ENCODE peak calls at places on chromosomes 13 and 19, in seven cellular contexts. One of them, this sample, is unnamed.

GRCh38 chr19:49983645-49984229 is 22.8 kb upstream of the SIGLEC11 start:
- DNase-seq in CD4-positive, alpha-beta T cell: peak; percentile 68
- DNase-seq in GM10248: peak; percentile 80
- DNase-seq in NB4: peak; percentile 79
- DNase-seq in adrenal gland: peak; percentile 77
- DNase-seq in cardiac fibroblast: peak; percentile 48
- DNase-seq in B cell: peak; percentile 67
- DNase-seq in this sample: peak; percentile 70

GRCh38 chr13:43269037-43269476 is 245.7 kb downstream of the DNAJC15 start:
- DNase-seq in CD4-positive, alpha-beta T cell: no peak
- DNase-seq in B cell: no peak
- DNase-seq in adrenal gland: no peak
- DNase-seq in cardiac fibroblast: peak; percentile 94
- DNase-seq in GM10248: no peak
- DNase-seq in NB4: no peak
- DNase-seq in this sample: no peak

GRCh38 chr19:50723069-50723468 is at the start of gene CLEC11A:
- DNase-seq in CD4-positive, alpha-beta T cell: no peak
- DNase-seq in cardiac fibroblast: peak; percentile 61
- DNase-seq in adrenal gland: no peak
- DNase-seq in B cell: peak; percentile 10
- DNase-seq in GM10248: no peak
- DNase-seq in NB4: peak; percentile 95
- DNase-seq in this sample: no peak

GRCh38 chr13:112689498-112690241 is at the start of gene ATP11A:
- DNase-seq in NB4: peak; percentile 94
- DNase-seq in GM10248: peak; percentile 95
- DNase-seq in B cell: peak; percentile 92
- DNase-seq in CD4-positive, alpha-beta T cell: peak; percentile 70
- DNase-seq in adrenal gland: peak; percentile 95
- DNase-seq in cardiac fibroblast: peak; percentile 88
- DNase-seq in this sample: peak; percentile 99

GRCh38 chr19:57803594-57804325 is 11.0 kb downstream of the ZNF552 start:
- DNase-seq in B cell: no peak
- DNase-seq in adrenal gland: no peak
- DNase-seq in cardiac fibroblast: peak; percentile 76
- DNase-seq in GM10248: no peak
- DNase-seq in CD4-positive, alpha-beta T cell: no peak
- DNase-seq in NB4: no peak
- DNase-seq in this sample: no peak

GRCh38 chr19:54453921-54454780 is 5.2 kb downstream of the LENG8 start:
- DNase-seq in GM10248: no peak
- DNase-seq in NB4: no peak
- DNase-seq in adrenal gland: no peak
- DNase-seq in cardiac fibroblast: no peak
- DNase-seq in CD4-positive, alpha-beta T cell: no peak
- DNase-seq in B cell: no peak
- DNase-seq in this sample: no peak

GRCh38 chr13:59746291-59746962 is 417.3 kb downstream of the DIAPH3 start:
- DNase-seq in CD4-positive, alpha-beta T cell: no peak
- DNase-seq in B cell: no peak
- DNase-seq in GM10248: no peak
- DNase-seq in NB4: no peak
- DNase-seq in cardiac fibroblast: peak; percentile 75
- DNase-seq in adrenal gland: no peak
- DNase-seq in this sample: no peak

GRCh38 chr19:5520501-5520900 is 47.3 kb downstream of the TINCR start:
- DNase-seq in B cell: no peak
- DNase-seq in GM10248: no peak
- DNase-seq in NB4: no peak
- DNase-seq in CD4-positive, alpha-beta T cell: no peak
- DNase-seq in adrenal gland: no peak
- DNase-seq in cardiac fibroblast: no peak
- DNase-seq in this sample: no peak

GRCh38 chr13:78197231-78197630 is 278.6 kb upstream of the EDNRB start:
- DNase-seq in adrenal gland: no peak
- DNase-seq in cardiac fibroblast: peak; percentile 29
- DNase-seq in CD4-positive, alpha-beta T cell: no peak
- DNase-seq in GM10248: no peak
- DNase-seq in B cell: no peak
- DNase-seq in NB4: no peak
- DNase-seq in this sample: no peak

GRCh38 chr19:2475702-2476450 is at the start of gene GADD45B:
- DNase-seq in adrenal gland: peak; percentile 98
- DNase-seq in cardiac fibroblast: peak; percentile 99
- DNase-seq in GM10248: peak; percentile 98
- DNase-seq in B cell: peak; percentile 99
- DNase-seq in NB4: peak; percentile 94
- DNase-seq in CD4-positive, alpha-beta T cell: peak; percentile 97
- DNase-seq in this sample: peak; percentile 99
- TF ChIP-seq CTCF in adrenal gland: no peak
- TF ChIP-seq CTCF in cardiac fibroblast: no peak
- TF ChIP-seq CTCF in GM10248: no peak
- TF ChIP-seq CTCF in B cell: no peak
- TF ChIP-seq CTCF in NB4: no peak
- TF ChIP-seq CTCF in CD4-positive, alpha-beta T cell: no peak
- TF ChIP-seq CTCF in this sample: no peak

DNA sequence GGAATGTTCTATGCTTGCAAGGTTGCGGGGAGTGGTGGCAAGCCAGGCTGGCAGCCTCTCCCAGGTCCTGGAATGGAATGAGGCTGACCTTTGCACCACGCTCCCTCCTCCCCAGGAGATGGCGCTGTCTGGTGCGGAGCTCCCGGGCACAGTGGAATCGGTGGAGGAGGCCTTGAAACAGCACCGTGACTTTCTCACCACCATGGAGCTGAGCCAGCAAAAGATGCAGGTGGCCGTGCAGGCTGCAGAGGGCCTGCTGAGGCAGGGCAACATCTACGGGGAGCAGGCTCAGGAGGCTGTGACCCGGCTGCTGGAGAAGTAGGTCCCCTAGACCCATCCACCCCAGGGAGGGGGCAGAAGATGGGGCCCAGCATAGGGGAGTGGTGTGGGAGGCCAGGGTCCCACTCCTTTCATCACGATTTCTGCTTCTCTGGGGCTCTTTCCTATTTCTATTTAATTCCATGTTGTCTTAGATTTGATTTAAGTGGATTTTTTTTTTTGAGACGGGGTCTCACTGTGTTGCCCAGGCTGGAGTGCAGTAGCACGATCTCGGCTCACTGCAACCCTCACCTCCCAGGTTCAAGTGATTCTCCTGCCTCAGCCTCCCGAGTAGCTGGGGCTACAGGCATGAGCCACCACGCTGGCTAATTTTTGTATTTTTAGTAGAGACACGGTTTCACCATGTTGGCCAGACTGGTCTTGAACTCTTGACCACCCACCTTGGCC is 53.2 kb upstream of the SHKBP1 start:
- DNase-seq in GM10248: peak; percentile 68
- DNase-seq in adrenal gland: peak; percentile 69
- DNase-seq in NB4: peak; percentile 67
- DNase-seq in B cell: no peak
- DNase-seq in CD4-positive, alpha-beta T cell: no peak
- DNase-seq in cardiac fibroblast: peak; percentile 67
- DNase-seq in this sample: peak; percentile 74
- TF ChIP-seq CTCF in GM10248: peak; percentile 73
- TF ChIP-seq CTCF in adrenal gland: peak; percentile 54
- TF ChIP-seq CTCF in NB4: peak; percentile 64
- TF ChIP-seq CTCF in B cell: no peak
- TF ChIP-seq CTCF in CD4-positive, alpha-beta T cell: no peak
- TF ChIP-seq CTCF in cardiac fibroblast: peak; percentile 85
- TF ChIP-seq CTCF in this sample: peak; percentile 65

GRCh38 chr13:35855531-35856019 is 275.6 kb downstream of the DCLK1 start:
- DNase-seq in cardiac fibroblast: peak; percentile 26
- DNase-seq in B cell: no peak
- DNase-seq in NB4: no peak
- DNase-seq in GM10248: no peak
- DNase-seq in CD4-positive, alpha-beta T cell: no peak
- DNase-seq in adrenal gland: no peak
- DNase-seq in this sample: no peak
- TF ChIP-seq CTCF in cardiac fibroblast: no peak
- TF ChIP-seq CTCF in B cell: no peak
- TF ChIP-seq CTCF in NB4: no peak
- TF ChIP-seq CTCF in GM10248: no peak
- TF ChIP-seq CTCF in CD4-positive, alpha-beta T cell: no peak
- TF ChIP-seq CTCF in adrenal gland: no peak
- TF ChIP-seq CTCF in this sample: no peak

GRCh38 chr13:111153977-111154332 is 38.8 kb downstream of the ARHGEF7 start:
- DNase-seq in adrenal gland: peak; percentile 56
- DNase-seq in NB4: no peak
- DNase-seq in B cell: peak; percentile 68
- DNase-seq in GM10248: peak; percentile 45
- DNase-seq in CD4-positive, alpha-beta T cell: no peak
- DNase-seq in cardiac fibroblast: peak; percentile 52
- DNase-seq in this sample: peak; percentile 60
- TF ChIP-seq CTCF in adrenal gland: no peak
- TF ChIP-seq CTCF in NB4: no peak
- TF ChIP-seq CTCF in B cell: peak; percentile 35
- TF ChIP-seq CTCF in GM10248: peak; percentile 7
- TF ChIP-seq CTCF in CD4-positive, alpha-beta T cell: peak; percentile 29
- TF ChIP-seq CTCF in cardiac fibroblast: peak; percentile 27
- TF ChIP-seq CTCF in this sample: no peak

GRCh38 chr13:70375718-70376117 is 267.5 kb upstream of the KLHL1 start:
- DNase-seq in CD4-positive, alpha-beta T cell: no peak
- DNase-seq in B cell: no peak
- DNase-seq in GM10248: no peak
- DNase-seq in cardiac fibroblast: no peak
- DNase-seq in NB4: no peak
- DNase-seq in adrenal gland: no peak
- DNase-seq in this sample: no peak
- TF ChIP-seq CTCF in CD4-positive, alpha-beta T cell: no peak
- TF ChIP-seq CTCF in B cell: no peak
- TF ChIP-seq CTCF in GM10248: no peak
- TF ChIP-seq CTCF in cardiac fibroblast: no peak
- TF ChIP-seq CTCF in NB4: no peak
- TF ChIP-seq CTCF in adrenal gland: no peak
- TF ChIP-seq CTCF in this sample: no peak

DNA sequence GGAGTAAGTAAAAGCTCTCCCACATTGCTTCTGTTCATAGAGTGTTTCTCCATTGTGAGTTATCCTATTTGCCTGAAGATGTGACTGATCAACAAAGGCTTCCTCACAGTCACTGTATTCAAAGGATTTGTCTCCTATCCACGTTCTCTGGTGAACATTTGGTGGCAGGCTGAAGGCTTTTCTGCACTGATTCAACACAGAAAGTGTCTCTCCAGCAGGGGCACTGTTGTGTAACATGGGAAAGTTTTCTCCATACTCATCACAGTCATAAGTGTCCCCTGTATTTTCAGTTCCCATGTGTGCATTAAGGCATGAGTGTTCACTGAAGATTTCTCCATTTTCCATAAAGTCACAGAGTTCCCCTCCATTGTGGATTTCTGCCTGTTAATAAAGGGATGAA is 17.6 kb downstream of the ZNF121 start:
- DNase-seq in CD4-positive, alpha-beta T cell: no peak
- DNase-seq in adrenal gland: no peak
- DNase-seq in GM10248: no peak
- DNase-seq in NB4: peak; percentile 54
- DNase-seq in cardiac fibroblast: no peak
- DNase-seq in B cell: no peak
- DNase-seq in this sample: no peak
- TF ChIP-seq CTCF in CD4-positive, alpha-beta T cell: no peak
- TF ChIP-seq CTCF in adrenal gland: no peak
- TF ChIP-seq CTCF in GM10248: no peak
- TF ChIP-seq CTCF in NB4: peak; percentile 35
- TF ChIP-seq CTCF in cardiac fibroblast: no peak
- TF ChIP-seq CTCF in B cell: no peak
- TF ChIP-seq CTCF in this sample: no peak

GRCh38 chr19:55912916-55913315 is 19.2 kb downstream of the NLRP13 start:
- DNase-seq in B cell: no peak
- DNase-seq in NB4: no peak
- DNase-seq in GM10248: no peak
- DNase-seq in cardiac fibroblast: no peak
- DNase-seq in CD4-positive, alpha-beta T cell: no peak
- DNase-seq in adrenal gland: no peak
- DNase-seq in this sample: no peak

GRCh38 chr19:55909801-55910200 is 22.3 kb downstream of the NLRP13 start:
- DNase-seq in B cell: no peak
- DNase-seq in NB4: no peak
- DNase-seq in cardiac fibroblast: no peak
- DNase-seq in GM10248: no peak
- DNase-seq in adrenal gland: no peak
- DNase-seq in CD4-positive, alpha-beta T cell: no peak
- DNase-seq in this sample: no peak

DNA sequence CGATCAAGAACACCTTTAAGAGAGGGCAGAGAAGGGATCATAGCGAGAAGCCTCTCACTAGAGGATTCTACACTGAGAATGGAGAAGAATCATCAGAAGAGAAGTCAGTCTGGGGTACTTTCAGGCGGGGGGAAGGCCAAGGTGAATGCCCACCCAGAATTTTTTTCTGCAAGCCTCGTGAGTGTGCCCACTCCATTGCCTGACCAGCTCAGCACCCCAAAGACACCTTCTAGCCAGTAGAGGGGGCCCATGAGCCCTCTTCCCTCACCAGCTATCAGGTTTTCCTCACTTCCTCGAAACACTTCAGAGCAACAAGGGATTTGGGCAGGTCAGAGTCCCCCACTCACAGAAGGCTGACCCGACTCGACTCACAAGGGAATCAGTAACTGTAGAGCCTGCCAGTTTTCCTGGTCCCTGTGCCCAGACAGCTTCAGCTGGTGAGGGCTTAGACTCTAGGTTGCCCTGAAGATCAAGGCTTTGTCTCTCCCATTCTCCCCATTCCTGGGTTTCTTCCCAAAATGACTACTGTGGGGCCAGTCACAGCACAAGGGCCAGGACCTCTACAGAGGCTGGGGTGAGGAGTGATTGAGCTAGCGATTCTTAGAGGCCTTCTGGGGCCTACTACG is 18.4 kb downstream of the NLRP13 start:
- DNase-seq in cardiac fibroblast: no peak
- DNase-seq in NB4: peak; percentile 19
- DNase-seq in B cell: no peak
- DNase-seq in adrenal gland: no peak
- DNase-seq in GM10248: no peak
- DNase-seq in CD4-positive, alpha-beta T cell: no peak
- DNase-seq in this sample: no peak
- TF ChIP-seq CTCF in cardiac fibroblast: peak; percentile 8
- TF ChIP-seq CTCF in NB4: peak; percentile 60
- TF ChIP-seq CTCF in B cell: peak; percentile 9
- TF ChIP-seq CTCF in adrenal gland: no peak
- TF ChIP-seq CTCF in GM10248: no peak
- TF ChIP-seq CTCF in CD4-positive, alpha-beta T cell: no peak
- TF ChIP-seq CTCF in this sample: peak; percentile 1

DNA sequence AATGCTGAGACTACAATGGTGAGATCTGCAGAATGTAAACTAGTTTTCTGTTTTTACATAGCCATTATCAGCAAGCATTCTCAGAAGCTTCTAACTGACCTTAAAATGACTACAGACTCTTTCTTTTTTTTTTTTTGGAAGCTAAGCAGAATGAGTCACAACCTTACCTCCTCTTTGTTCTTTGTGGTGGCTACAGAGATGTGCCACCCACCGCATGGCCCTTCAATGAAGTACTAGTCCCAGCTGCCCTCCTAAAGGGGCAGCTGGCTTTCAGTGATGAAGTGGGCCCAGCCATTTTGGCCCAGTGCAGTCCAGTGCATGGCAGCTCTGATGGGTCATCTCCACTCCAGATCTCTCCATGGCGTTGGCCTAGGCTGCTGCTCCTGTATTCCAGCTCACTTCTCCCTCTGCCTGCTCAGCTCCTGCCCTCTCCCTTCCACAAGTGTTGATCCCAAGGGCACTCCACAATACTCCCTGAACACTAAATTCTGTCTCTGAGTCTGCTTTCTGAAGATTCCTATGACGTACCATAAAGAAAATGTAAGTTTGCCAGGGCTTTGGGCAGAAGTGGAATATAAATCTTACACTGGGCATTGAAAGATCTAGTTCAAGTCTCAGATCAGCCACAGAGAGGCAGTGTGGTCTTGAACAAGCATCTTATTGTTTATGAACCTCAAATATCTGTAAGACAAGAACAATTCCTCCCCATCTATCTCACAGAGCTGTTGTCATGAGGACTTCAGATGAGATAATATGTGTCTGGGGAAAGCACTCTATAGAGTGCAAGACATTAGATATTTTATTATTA is 85.6 kb downstream of the RXFP2 start:
- DNase-seq in NB4: peak; percentile 51
- DNase-seq in B cell: no peak
- DNase-seq in GM10248: no peak
- DNase-seq in adrenal gland: no peak
- DNase-seq in CD4-positive, alpha-beta T cell: no peak
- DNase-seq in cardiac fibroblast: peak; percentile 62
- DNase-seq in this sample: peak; percentile 18
- TF ChIP-seq CTCF in NB4: peak; percentile 24
- TF ChIP-seq CTCF in B cell: no peak
- TF ChIP-seq CTCF in GM10248: peak; percentile 42
- TF ChIP-seq CTCF in adrenal gland: no peak
- TF ChIP-seq CTCF in CD4-positive, alpha-beta T cell: peak; percentile 17
- TF ChIP-seq CTCF in cardiac fibroblast: peak; percentile 4
- TF ChIP-seq CTCF in this sample: no peak